ENCODE peak calls at places on chromosomes 5 and 9, in six cellular contexts. One of them, this sample, is unnamed.
A peak's percentile ranks its signal among the peaks of the same experiment; 100 is the strongest.

GRCh38 chr5:147578228-147579024 is 68.6 kb upstream of the DPYSL3 start:
- DNase-seq in spleen: no peak
- DNase-seq in tibial nerve: no peak
- DNase-seq in HCT116: peak; percentile 41
- DNase-seq in ovary: no peak
- DNase-seq in transverse colon: no peak
- DNase-seq in this sample: no peak

GRCh38 chr5:140011297-140011802 is 31.7 kb downstream of the NRG2 start:
- DNase-seq in spleen: no peak
- DNase-seq in tibial nerve: no peak
- DNase-seq in transverse colon: no peak
- DNase-seq in ovary: no peak
- DNase-seq in HCT116: no peak
- DNase-seq in this sample: no peak

GRCh38 chr5:150399158-150400019 is 13.3 kb downstream of the CD74 start:
- DNase-seq in transverse colon: no peak
- DNase-seq in HCT116: no peak
- DNase-seq in spleen: no peak
- DNase-seq in ovary: no peak
- DNase-seq in tibial nerve: no peak
- DNase-seq in this sample: no peak

GRCh38 chr9:11275158-11275695 is 662.4 kb upstream of the PTPRD start:
- DNase-seq in spleen: no peak
- DNase-seq in tibial nerve: no peak
- DNase-seq in transverse colon: no peak
- DNase-seq in HCT116: no peak
- DNase-seq in ovary: no peak
- DNase-seq in this sample: no peak

GRCh38 chr5:76294573-76294972 is 108.5 kb upstream of the IQGAP2 start:
- DNase-seq in transverse colon: no peak
- DNase-seq in ovary: no peak
- DNase-seq in spleen: no peak
- DNase-seq in HCT116: no peak
- DNase-seq in tibial nerve: no peak
- DNase-seq in this sample: no peak

GRCh38 chr5:83306572-83307241 is 164.8 kb upstream of the VCAN start:
- DNase-seq in HCT116: peak; percentile 44
- DNase-seq in ovary: no peak
- DNase-seq in transverse colon: peak; percentile 11
- DNase-seq in tibial nerve: peak; percentile 76
- DNase-seq in spleen: peak; percentile 76
- DNase-seq in this sample: peak; percentile 80

GRCh38 chr5:14714706-14715105 is 50.2 kb downstream of the OTULIN start:
- DNase-seq in ovary: no peak
- DNase-seq in HCT116: no peak
- DNase-seq in transverse colon: no peak
- DNase-seq in spleen: no peak
- DNase-seq in tibial nerve: no peak
- DNase-seq in this sample: no peak

GRCh38 chr5:65803699-65804426 is 81.9 kb downstream of the NLN start:
- DNase-seq in spleen: no peak
- DNase-seq in tibial nerve: no peak
- DNase-seq in HCT116: no peak
- DNase-seq in ovary: no peak
- DNase-seq in transverse colon: no peak
- DNase-seq in this sample: no peak

GRCh38 chr5:160209917-160210316 is 19.4 kb upstream of the FABP6 start:
- DNase-seq in HCT116: no peak
- DNase-seq in ovary: no peak
- DNase-seq in tibial nerve: no peak
- DNase-seq in spleen: no peak
- DNase-seq in transverse colon: no peak
- DNase-seq in this sample: no peak

GRCh38 chr9:69532359-69532758 is 139.8 kb downstream of the APBA1 start:
- DNase-seq in ovary: no peak
- DNase-seq in spleen: no peak
- DNase-seq in tibial nerve: no peak
- DNase-seq in HCT116: no peak
- DNase-seq in transverse colon: no peak
- DNase-seq in this sample: no peak

GRCh38 chr9:69535911-69536310 is 136.3 kb downstream of the APBA1 start:
- DNase-seq in ovary: no peak
- DNase-seq in HCT116: no peak
- DNase-seq in transverse colon: no peak
- DNase-seq in tibial nerve: no peak
- DNase-seq in spleen: no peak
- DNase-seq in this sample: no peak

DNA sequence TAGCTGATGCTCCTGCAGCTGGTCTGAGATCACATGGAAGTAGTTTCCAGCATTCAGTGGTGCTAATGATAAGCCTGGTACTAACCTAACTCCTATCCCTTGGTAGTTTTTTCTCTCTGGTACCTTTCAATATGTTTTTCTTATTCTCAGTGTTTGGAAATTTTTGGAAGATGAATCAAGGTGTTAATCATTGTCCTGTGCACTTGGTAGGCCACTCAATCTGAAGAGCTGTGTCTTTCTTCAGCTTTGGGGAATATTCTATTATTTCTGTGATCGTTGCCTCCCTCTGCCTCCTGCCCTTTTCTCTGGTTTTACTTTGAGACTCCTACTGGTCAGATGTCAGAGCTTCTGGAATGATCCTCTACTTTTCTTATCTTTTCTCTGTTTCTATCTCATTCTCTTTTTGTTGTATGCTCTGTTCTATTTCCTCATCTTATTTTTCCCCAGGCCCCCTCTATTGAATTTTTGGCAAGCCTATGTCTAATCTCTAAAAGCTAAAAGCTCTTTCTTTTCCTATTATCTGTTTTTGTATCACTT is 136.8 kb downstream of the APBA1 start:
- DNase-seq in ovary: no peak
- DNase-seq in tibial nerve: no peak
- DNase-seq in spleen: no peak
- DNase-seq in HCT116: no peak
- DNase-seq in transverse colon: no peak
- DNase-seq in this sample: no peak
- TF ChIP-seq CTCF in ovary: no peak
- TF ChIP-seq CTCF in tibial nerve: no peak
- TF ChIP-seq CTCF in spleen: no peak
- TF ChIP-seq CTCF in HCT116: no peak
- TF ChIP-seq CTCF in transverse colon: no peak
- TF ChIP-seq CTCF in this sample: no peak

GRCh38 chr9:137269231-137269772 is 8.2 kb upstream of the TOR4A start:
- DNase-seq in spleen: peak; percentile 76
- DNase-seq in ovary: peak; percentile 56
- DNase-seq in tibial nerve: no peak
- DNase-seq in transverse colon: peak; percentile 78
- DNase-seq in HCT116: no peak
- DNase-seq in this sample: peak; percentile 87
- H3K4me3 ChIP-seq in spleen: peak overlapping the region; percentile 70
- H3K4me3 ChIP-seq in ovary: no peak overlapping the region
- H3K4me3 ChIP-seq in tibial nerve: no peak overlapping the region
- H3K4me3 ChIP-seq in transverse colon: no peak overlapping the region
- H3K4me3 ChIP-seq in HCT116: no peak overlapping the region
- H3K4me3 ChIP-seq in this sample: no peak overlapping the region

GRCh38 chr5:168261212-168261575 is 30.3 kb upstream of the WWC1 start:
- DNase-seq in spleen: no peak
- DNase-seq in HCT116: no peak
- DNase-seq in ovary: no peak
- DNase-seq in transverse colon: no peak
- DNase-seq in tibial nerve: no peak
- DNase-seq in this sample: no peak

GRCh38 chr5:168260353-168261211 is 30.9 kb upstream of the WWC1 start:
- DNase-seq in tibial nerve: no peak
- DNase-seq in ovary: no peak
- DNase-seq in spleen: no peak
- DNase-seq in transverse colon: peak; percentile 20
- DNase-seq in HCT116: no peak
- DNase-seq in this sample: no peak

GRCh38 chr5:168266016-168266415 is 25.4 kb upstream of the WWC1 start:
- DNase-seq in HCT116: no peak
- DNase-seq in transverse colon: no peak
- DNase-seq in spleen: no peak
- DNase-seq in ovary: no peak
- DNase-seq in tibial nerve: peak; percentile 43
- DNase-seq in this sample: no peak

GRCh38 chr5:168263108-168263507 is 28.3 kb upstream of the WWC1 start:
- DNase-seq in spleen: no peak
- DNase-seq in HCT116: no peak
- DNase-seq in tibial nerve: no peak
- DNase-seq in ovary: no peak
- DNase-seq in transverse colon: no peak
- DNase-seq in this sample: no peak

GRCh38 chr5:168262042-168262743 is 29.3 kb upstream of the WWC1 start:
- DNase-seq in spleen: no peak
- DNase-seq in tibial nerve: no peak
- DNase-seq in transverse colon: peak; percentile 39
- DNase-seq in HCT116: no peak
- DNase-seq in ovary: no peak
- DNase-seq in this sample: no peak
- TF ChIP-seq POLR2A in spleen: no peak
- TF ChIP-seq POLR2A in tibial nerve: no peak
- TF ChIP-seq POLR2A in transverse colon: no peak
- TF ChIP-seq POLR2A in HCT116: no peak
- TF ChIP-seq POLR2A in ovary: no peak
- TF ChIP-seq POLR2A in this sample: no peak

GRCh38 chr5:100694100-100694499 is 158.9 kb downstream of the FAM174A start:
- DNase-seq in transverse colon: no peak
- DNase-seq in ovary: no peak
- DNase-seq in spleen: no peak
- DNase-seq in tibial nerve: no peak
- DNase-seq in HCT116: no peak
- DNase-seq in this sample: no peak

GRCh38 chr5:100693481-100693880 is 158.3 kb downstream of the FAM174A start:
- DNase-seq in transverse colon: no peak
- DNase-seq in tibial nerve: no peak
- DNase-seq in HCT116: no peak
- DNase-seq in spleen: no peak
- DNase-seq in ovary: no peak
- DNase-seq in this sample: no peak

GRCh38 chr5:100697970-100698369 is 162.8 kb downstream of the FAM174A start:
- DNase-seq in HCT116: no peak
- DNase-seq in spleen: no peak
- DNase-seq in ovary: no peak
- DNase-seq in tibial nerve: no peak
- DNase-seq in transverse colon: no peak
- DNase-seq in this sample: no peak
- TF ChIP-seq CTCF in HCT116: no peak
- TF ChIP-seq CTCF in spleen: peak; percentile 39
- TF ChIP-seq CTCF in ovary: no peak
- TF ChIP-seq CTCF in tibial nerve: peak; percentile 17
- TF ChIP-seq CTCF in transverse colon: no peak
- TF ChIP-seq CTCF in this sample: no peak

DNA sequence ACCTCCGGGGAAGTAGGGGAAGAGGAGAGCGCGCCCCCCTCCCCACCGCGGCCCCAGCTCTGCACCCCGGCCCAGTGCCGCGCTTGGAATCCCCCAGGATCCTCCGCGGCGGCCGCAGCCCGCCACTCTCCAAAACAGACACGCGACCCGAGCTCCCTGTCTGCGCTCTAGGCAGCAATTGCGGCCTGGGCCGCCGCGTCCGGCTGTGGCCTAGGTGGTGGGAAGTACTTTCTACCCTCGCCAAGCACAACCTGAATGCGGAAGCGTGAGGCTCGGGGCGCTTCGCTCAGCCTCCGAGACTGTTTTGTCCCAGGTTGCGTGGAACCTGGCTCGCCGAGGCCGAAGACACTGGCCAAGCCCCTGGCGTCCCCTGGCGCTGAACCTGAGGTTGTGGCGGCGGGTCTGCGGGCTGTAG is 3.3 kb upstream of the FOXB2 start:
- DNase-seq in spleen: no peak
- DNase-seq in ovary: no peak
- DNase-seq in tibial nerve: no peak
- DNase-seq in HCT116: no peak
- DNase-seq in transverse colon: no peak
- DNase-seq in this sample: no peak
- H3K4me3 ChIP-seq in spleen: peak overlapping the region; percentile 33
- H3K4me3 ChIP-seq in ovary: no peak overlapping the region
- H3K4me3 ChIP-seq in tibial nerve: no peak overlapping the region
- H3K4me3 ChIP-seq in HCT116: no peak overlapping the region
- H3K4me3 ChIP-seq in transverse colon: no peak overlapping the region
- H3K4me3 ChIP-seq in this sample: no peak overlapping the region

DNA sequence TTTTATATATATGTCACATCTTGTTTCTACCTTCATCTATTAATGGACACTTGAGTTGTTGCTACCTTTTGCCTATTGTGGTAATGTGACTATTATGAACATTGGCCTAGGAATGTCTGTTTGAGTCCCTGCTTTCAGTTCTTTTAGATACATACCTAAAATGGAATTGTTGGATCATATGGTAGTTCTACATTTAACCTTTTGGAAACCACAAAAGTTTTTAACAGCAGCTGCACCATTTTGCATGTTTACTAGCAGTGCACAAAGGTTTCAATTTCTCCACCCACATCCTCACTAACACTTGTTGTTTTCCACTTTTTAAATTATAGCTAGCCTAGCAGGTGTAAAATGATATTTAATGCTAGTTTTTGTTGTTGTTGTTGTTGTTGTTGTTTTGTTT is 88.4 kb downstream of the GALNT10 start:
- DNase-seq in ovary: no peak
- DNase-seq in transverse colon: no peak
- DNase-seq in HCT116: no peak
- DNase-seq in spleen: no peak
- DNase-seq in tibial nerve: no peak
- DNase-seq in this sample: no peak
- TF ChIP-seq POLR2A in ovary: no peak
- TF ChIP-seq POLR2A in transverse colon: no peak
- TF ChIP-seq POLR2A in HCT116: no peak
- TF ChIP-seq POLR2A in spleen: no peak
- TF ChIP-seq POLR2A in tibial nerve: no peak
- TF ChIP-seq POLR2A in this sample: no peak